ENCODE peak calls at places on chromosomes 11 and 22, in six cellular contexts. S, D, M, J, E and R are unnamed samples.
A peak's percentile ranks its signal among the peaks of the same experiment; 100 is the strongest.

GRCh38 chr22:48486163-48486957 is 1341.3 kb downstream of the BRD1 start:
- DNase-seq in S (no peak), D (no peak), M (no peak), J (no peak), E (no peak), R (no peak)

GRCh38 chr11:68142028-68142412 is 20.8 kb upstream of the CHKA start:
- DNase-seq in S (no peak), D (no peak), M (no peak), J (no peak), E (no peak), R (no peak)

GRCh38 chr11:79366218-79366617 is 74.6 kb downstream of the TENM4 start:
- DNase-seq in S (no peak), D (no peak), M (no peak), J (no peak), E (no peak), R (no peak)

GRCh38 chr11:46247664-46248063 is 29.8 kb upstream of the CREB3L1 start:
- DNase-seq in S (peak; percentile 80), D (peak; percentile 54), M (peak; percentile 48), J (no peak), E (no peak), R (peak; percentile 29)

GRCh38 chr11:67606150-67606476 is 623 bp upstream of the NDUFV1 start:
- DNase-seq in S (no peak), D (peak; percentile 41), M (no peak), J (no peak), E (no peak), R (no peak)

GRCh38 chr22:44957267-44957905 is 52.4 kb downstream of the PHF21B start:
- DNase-seq in S (peak; percentile 60), D (peak; percentile 6), M (peak; percentile 18), J (no peak), E (no peak), R (no peak)

GRCh38 chr11:105975128-105975527 is 46.9 kb downstream of the MSANTD4 start:
- DNase-seq in S (no peak), D (peak; percentile 48), M (no peak), J (no peak), E (no peak), R (no peak)

GRCh38 chr11:71987521-71987920 is 11.2 kb upstream of the IL18BP start:
- DNase-seq in S (no peak), D (no peak), M (no peak), J (peak; percentile 56), E (no peak), R (no peak)

GRCh38 chr11:3052567-3052966 is 4.7 kb downstream of the CARS1 start:
- DNase-seq in S (no peak), D (no peak), M (no peak), J (no peak), E (no peak), R (no peak)
- H4K91ac ChIP-seq in S (no peak overlapping the region), D (no peak overlapping the region), M (no peak overlapping the region), J (no peak overlapping the region), E (no peak overlapping the region), R (no peak overlapping the region)

GRCh38 chr11:103680861-103681260 is 355.6 kb upstream of the DDI1 start:
- DNase-seq in S (no peak), D (no peak), M (no peak), J (no peak), E (no peak), R (no peak)

GRCh38 chr11:103682318-103683184 is 353.9 kb upstream of the DDI1 start:
- DNase-seq in S (peak; percentile 87), D (peak; percentile 75), M (peak; percentile 70), J (peak; percentile 54), E (peak; percentile 53), R (peak; percentile 74)

GRCh38 chr11:103681855-103682254 is 354.6 kb upstream of the DDI1 start:
- DNase-seq in S (no peak), D (no peak), M (no peak), J (no peak), E (no peak), R (no peak)

DNA sequence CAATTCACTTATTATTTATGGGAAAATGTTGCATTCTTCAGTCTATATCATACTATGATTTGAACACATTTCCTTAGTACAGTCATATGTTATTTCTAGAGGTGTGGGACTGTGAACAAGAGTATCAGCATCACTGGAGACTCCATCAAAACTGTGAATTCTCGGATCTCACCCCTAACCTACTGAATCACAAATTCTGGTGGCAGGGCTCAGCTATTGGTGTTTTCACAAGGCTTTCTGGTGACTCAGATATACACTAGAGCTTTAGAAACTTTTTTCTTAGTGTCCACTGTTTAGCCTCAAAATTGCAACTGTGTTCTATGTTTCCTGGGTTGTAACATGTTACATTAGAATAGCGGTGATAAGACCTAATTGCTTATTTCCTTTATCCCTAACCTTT is 352.9 kb upstream of the DDI1 start:
- DNase-seq in S (no peak), D (peak; percentile 70), M (no peak), J (no peak), E (no peak), R (peak; percentile 15)
- H3K27me3 ChIP-seq in S (no peaks in the 10 kb centered on the region), D (no peaks in the 10 kb centered on the region), M (no peaks in the 10 kb centered on the region), J (no peaks in the 10 kb centered on the region), E (no peaks in the 10 kb centered on the region), R (no peaks in the 10 kb centered on the region)

GRCh38 chr11:1499899-1500298 is 13.3 kb upstream of the MOB2 start:
- DNase-seq in S (no peak), D (no peak), M (no peak), J (no peak), E (no peak), R (no peak)

GRCh38 chr11:1502168-1502955 is 15.8 kb upstream of the MOB2 start:
- DNase-seq in S (no peak), D (no peak), M (no peak), J (no peak), E (no peak), R (no peak)

GRCh38 chr11:1499261-1499890 is 12.8 kb upstream of the MOB2 start:
- DNase-seq in S (no peak), D (no peak), M (no peak), J (no peak), E (no peak), R (no peak)

GRCh38 chr11:1501421-1502167 is 15.0 kb upstream of the MOB2 start:
- DNase-seq in S (no peak), D (no peak), M (no peak), J (no peak), E (no peak), R (no peak)

GRCh38 chr11:1500466-1501420 is 14.2 kb upstream of the MOB2 start:
- DNase-seq in S (no peak), D (no peak), M (no peak), J (no peak), E (no peak), R (no peak)
- H4K91ac ChIP-seq in S (no peak overlapping the region), D (no peak overlapping the region), M (no peak overlapping the region), J (no peak overlapping the region), E (no peak overlapping the region), R (peak overlapping the region; percentile 25)

GRCh38 chr11:120973501-120973900 is 50.4 kb upstream of the TBCEL start:
- DNase-seq in S (no peak), D (no peak), M (no peak), J (no peak), E (no peak), R (no peak)
- H3K27me3 ChIP-seq in S (no peaks in the 10 kb centered on the region), D (peaks cover 30% of the 10 kb centered on the region), M (no peaks in the 10 kb centered on the region), J (no peaks in the 10 kb centered on the region), E (no peaks in the 10 kb centered on the region), R (peaks cover 9% of the 10 kb centered on the region)